ENCODE peak calls at places on chromosomes 12 and 14, in ten cellular contexts. A is NCI-H1417; I is stimulated activated CD4-positive, alpha-beta T cell treated with anti-CD3 and anti-CD28 coated beads, Interleukin-4, amount 100 ng/mL, for 48 hours; B is AG08395; H is testis; U is hippocampal formation; W is brain microvascular endothelial cell; K is non-pigmented ciliary epithelial cell; Z is fibroblast of the aortic adventitia; T is mucosa of descending colon. S is an unnamed sample.

GRCh38 chr12:6372403-6373003 is 2.9 kb downstream of the SCNN1A start:
- DNase-seq in B (peak), H (no peak), Z (peak), A (peak), U (no peak), W (peak), K (no peak), I (no peak), T (peak), S (no peak)

GRCh38 chr14:105322791-105323556 is 8.4 kb downstream of the PACS2 start:
- DNase-seq in T (no peak), K (no peak), B (no peak), U (no peak), I (no peak), Z (no peak), A (no peak), H (no peak), W (no peak), S (no peak)

GRCh38 chr14:52240623-52241022 is 26.9 kb upstream of the PTGDR start:
- DNase-seq in K (no peak), T (no peak), I (no peak), A (peak), Z (peak), H (no peak), B (no peak), W (no peak), U (no peak), S (no peak)

GRCh38 chr12:69095765-69096477 is 143.4 kb upstream of the CPSF6 start:
- DNase-seq in K (no peak), H (peak), B (no peak), Z (peak), W (peak), T (no peak), A (no peak), I (no peak), U (no peak), S (no peak)

GRCh38 chr14:30180219-30180618 is 252.6 kb upstream of the PRKD1 start:
- DNase-seq in K (no peak), T (no peak), Z (peak), W (no peak), A (no peak), U (no peak), H (no peak), B (peak), I (no peak), S (no peak)

GRCh38 chr12:99332936-99333591 is 314.5 kb upstream of the GARIN6 start:
- DNase-seq in Z (no peak), B (no peak), H (no peak), U (no peak), T (no peak), I (no peak), A (no peak), W (no peak), K (no peak), S (no peak)

GRCh38 chr14:95935228-95935822 is 58.7 kb downstream of the TUNAR start:
- DNase-seq in I (no peak), T (no peak), H (peak), K (peak), Z (peak), A (no peak), W (peak), U (no peak), B (peak), S (no peak)

GRCh38 chr12:6200266-6201198 is at the start of gene CD9:
- DNase-seq in B (no peak), I (peak), Z (peak), W (no peak), U (peak), A (peak), K (no peak), H (peak), T (peak), S (no peak)

GRCh38 chr12:57261385-57261784 is 10.4 kb upstream of the STAC3 start:
- DNase-seq in T (no peak), K (no peak), Z (no peak), B (no peak), H (no peak), U (no peak), A (peak), I (no peak), W (no peak), S (no peak)

GRCh38 chr12:14937014-14937413 is 1.3 kb downstream of the ERP27 start:
- DNase-seq in B (no peak), Z (no peak), U (no peak), H (no peak), W (no peak), K (no peak), T (no peak), A (no peak), I (no peak), S (no peak)

GRCh38 chr12:64699504-64700115 is 59.6 kb downstream of the GNS start:
- DNase-seq in K (no peak), A (no peak), H (no peak), U (no peak), Z (no peak), B (no peak), I (no peak), W (no peak), T (no peak), S (no peak)

GRCh38 chr12:130880411-130880885 is 8.6 kb downstream of the RAN start:
- DNase-seq in B (no peak), Z (no peak), K (no peak), H (no peak), U (no peak), T (no peak), W (no peak), I (no peak), A (peak), S (no peak)

GRCh38 chr12:14770495-14771313 is 32.6 kb downstream of the WBP11 start:
- DNase-seq in W (peak), Z (peak), A (peak), I (peak), U (peak), B (peak), H (peak), K (peak), T (peak), S (peak)

S was measured in T-helper 1 cell.